ENCODE peak calls at places on chromosomes 5 and 9, in seven cellular contexts. K is SK-N-SH, Y is ovary, D is transverse colon, W is upper lobe of left lung, H is stomach, M is sigmoid colon. S is an unnamed sample.

GRCh38 chr9:125532412-125532811 is 174.6 kb downstream of the MAPKAP1 start:
- DNase-seq in H (no peak), K (no peak), M (no peak), W (no peak), Y (no peak), D (no peak), S (peak)

GRCh38 chr5:97752871-97753270 is 569.8 kb upstream of the RIOK2 start:
- DNase-seq in W (no peak), M (no peak), D (no peak), K (no peak), H (no peak), Y (no peak), S (no peak)

GRCh38 chr5:95788493-95788892 is 34.0 kb downstream of the GLRX start:
- DNase-seq in W (no peak), Y (no peak), M (no peak), D (no peak), H (no peak), K (peak), S (no peak)

GRCh38 chr5:6729400-6730310 is 16.4 kb downstream of the TENT4A start:
- DNase-seq in M (peak), D (peak), H (peak), K (no peak), Y (no peak), W (no peak), S (no peak)

GRCh38 chr9:30575691-30576090 is 1808.8 kb upstream of the ACO1 start:
- DNase-seq in Y (no peak), H (no peak), D (no peak), K (no peak), M (no peak), W (peak), S (no peak)

GRCh38 chr9:98995059-98995665 is 51.5 kb downstream of the COL15A1 start:
- DNase-seq in K (no peak), M (peak), Y (no peak), H (peak), D (peak), W (no peak), S (no peak)

GRCh38 chr5:53569486-53569885 is 9.0 kb downstream of the NDUFS4 start:
- DNase-seq in H (no peak), Y (no peak), W (no peak), D (no peak), K (no peak), M (no peak), S (no peak)

GRCh38 chr5:2726366-2726765 is 25.1 kb downstream of the IRX2 start:
- DNase-seq in W (no peak), D (no peak), Y (no peak), K (no peak), H (no peak), M (peak), S (no peak)

GRCh38 chr9:89207026-89207425 is 28.4 kb upstream of the SHC3 start:
- DNase-seq in W (no peak), Y (no peak), K (no peak), D (no peak), M (no peak), H (no peak), S (no peak)

GRCh38 chr9:107154291-107154690 is 128.8 kb upstream of the RAD23B start:
- DNase-seq in W (no peak), Y (no peak), H (no peak), K (no peak), D (no peak), M (no peak), S (no peak)

GRCh38 chr9:90774682-90775081 is 26.9 kb upstream of the SYK start:
- DNase-seq in M (no peak), Y (no peak), D (peak), W (no peak), H (no peak), K (no peak), S (no peak)

GRCh38 chr9:107541523-107541922 is 52.0 kb upstream of the KLF4 start:
- DNase-seq in K (no peak), W (no peak), M (no peak), D (no peak), H (no peak), Y (no peak), S (no peak)

GRCh38 chr5:14995229-14995628 is 123.7 kb upstream of the ANKH start:
- DNase-seq in D (peak), W (no peak), M (no peak), Y (no peak), K (no peak), H (no peak), S (no peak)

GRCh38 chr9:136143215-136144001 is 24.7 kb upstream of the TMEM250 start:
- DNase-seq in K (peak), M (no peak), Y (no peak), D (no peak), H (no peak), W (peak), S (no peak)

GRCh38 chr5:71923755-71924154 is 183.5 kb upstream of the MAP1B start:
- DNase-seq in D (no peak), Y (no peak), K (no peak), H (no peak), W (no peak), M (no peak), S (no peak)

DNA sequence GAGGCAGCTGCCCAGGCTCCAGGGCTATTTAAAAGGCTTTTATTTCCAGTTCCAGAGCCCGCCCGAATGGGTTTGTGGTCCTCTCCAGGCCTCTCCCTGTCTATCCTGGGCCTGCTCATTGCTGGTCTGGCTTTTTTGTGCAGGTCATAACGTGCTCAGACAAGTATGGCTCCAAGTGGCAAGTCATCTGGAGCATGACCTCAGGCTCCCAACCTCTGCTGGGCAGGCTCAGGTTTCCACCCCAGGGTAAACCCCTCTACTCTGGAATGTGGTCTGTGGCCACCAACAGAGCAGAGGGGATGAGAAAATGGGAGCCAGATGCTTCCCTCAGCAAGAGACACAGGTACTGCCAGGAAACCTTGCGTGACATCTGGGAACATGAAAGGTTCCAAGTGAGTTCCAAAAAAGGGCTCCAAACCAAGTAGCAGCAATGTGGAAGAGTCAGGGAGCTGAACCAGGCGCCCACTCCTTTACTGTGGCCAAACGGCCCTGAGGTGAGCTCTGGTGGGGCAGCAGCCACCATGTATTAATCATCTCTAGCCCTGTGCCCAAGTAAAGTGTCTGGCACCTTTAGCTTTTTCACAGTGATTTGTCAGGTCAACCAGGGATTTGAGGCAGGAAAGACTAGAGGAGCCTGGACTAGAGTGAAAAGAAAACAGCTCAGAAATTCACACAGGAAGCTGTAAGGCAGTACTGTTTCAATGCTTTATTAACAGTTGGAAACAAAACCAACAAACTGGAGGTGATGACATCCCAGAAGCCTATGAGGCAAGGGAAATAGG is 25.6 kb downstream of the PCDHGC5 start:
- DNase-seq in H (no peak), K (no peak), D (no peak), Y (no peak), M (no peak), W (no peak), S (no peak)
- TF ChIP-seq EP300 in H (no peak), K (peak), D (no peak), Y (no peak), M (no peak), W (no peak), S (no peak)

DNA sequence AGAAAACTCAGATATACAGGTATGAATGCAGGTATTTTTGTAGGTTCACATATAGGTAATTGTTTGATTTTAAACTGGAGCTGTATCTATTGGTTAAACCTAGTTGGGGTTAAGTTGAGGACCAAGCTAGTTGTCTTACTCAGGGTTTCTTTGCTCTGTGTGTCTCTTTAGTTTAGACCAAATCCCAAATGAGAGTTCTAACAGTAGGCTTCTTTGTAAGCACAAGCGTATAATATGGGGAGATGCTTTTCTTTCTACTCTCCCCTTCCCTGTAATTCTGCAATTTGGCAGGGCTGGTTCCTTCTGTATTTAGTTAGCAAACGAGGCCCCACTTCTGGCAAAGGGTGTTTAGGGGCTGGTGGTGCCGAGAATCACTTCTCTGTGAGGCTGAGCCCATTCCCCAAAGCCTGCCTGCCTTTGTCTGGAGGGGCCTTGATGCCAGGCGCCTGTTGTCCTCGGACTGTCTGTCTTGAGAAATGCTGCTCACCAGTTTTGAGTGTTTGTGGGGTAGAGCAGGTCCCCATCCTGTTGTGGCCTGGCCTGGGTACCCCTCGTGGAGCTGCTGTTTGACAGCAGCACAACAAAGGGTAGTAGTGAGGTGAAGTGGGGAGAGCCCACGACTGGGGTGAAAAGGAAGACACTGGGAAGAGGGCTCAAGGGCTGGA is 259.3 kb downstream of the FANCC start:
- DNase-seq in K (no peak), M (no peak), D (no peak), Y (no peak), W (no peak), H (no peak), S (no peak)
- H3K27ac ChIP-seq in K (peak), M (peak), D (peak), Y (no peak), W (peak), H (peak), S (peak)

GRCh38 chr9:96655198-96655851 is at the start of gene PRXL2C:
- DNase-seq in Y (peak), M (peak), H (peak), W (peak), K (peak), D (peak), S (peak)
- TF ChIP-seq CTCF in Y (no peak), M (no peak), H (no peak), W (no peak), K (no peak), D (no peak), S (no peak)

GRCh38 chr5:37222181-37222580 is 27.0 kb downstream of the CPLANE1 start:
- DNase-seq in H (no peak), W (no peak), M (no peak), Y (no peak), K (no peak), D (no peak), S (no peak)
- TF ChIP-seq EP300 in H (no peak), W (no peak), M (no peak), Y (no peak), K (no peak), D (no peak), S (no peak)

S was measured in esophagus muscularis mucosa.